ENCODE peak calls at places on chromosomes 11 and 22, in four cellular contexts. One of them, this sample, is unnamed.

GRCh38 chr11:76856111-76856510 is 4.6 kb upstream of the ACER3 start:
- DNase-seq in cardiac muscle cell: no peak
- DNase-seq in lower lobe of right lung: no peak
- DNase-seq in mucosa of descending colon: no peak
- DNase-seq in this sample: no peak

GRCh38 chr22:40044870-40045834 is 50.4 kb downstream of the FAM83F start:
- DNase-seq in cardiac muscle cell: peak; percentile 79
- DNase-seq in lower lobe of right lung: peak; percentile 73
- DNase-seq in mucosa of descending colon: peak; percentile 88
- DNase-seq in this sample: peak; percentile 83

GRCh38 chr11:127804775-127805446 is 782.4 kb downstream of the ETS1 start:
- DNase-seq in cardiac muscle cell: no peak
- DNase-seq in lower lobe of right lung: no peak
- DNase-seq in mucosa of descending colon: no peak
- DNase-seq in this sample: no peak

GRCh38 chr11:35121326-35121865 is 17.6 kb upstream of the CD44 start:
- DNase-seq in cardiac muscle cell: no peak
- DNase-seq in lower lobe of right lung: no peak
- DNase-seq in mucosa of descending colon: no peak
- DNase-seq in this sample: no peak

GRCh38 chr11:66168289-66168688 is 98.2 kb downstream of the PACS1 start:
- DNase-seq in cardiac muscle cell: no peak
- DNase-seq in lower lobe of right lung: no peak
- DNase-seq in mucosa of descending colon: no peak
- DNase-seq in this sample: no peak

GRCh38 chr11:70029115-70029830 is 48.8 kb upstream of the ANO1 start:
- DNase-seq in cardiac muscle cell: peak; percentile 31
- DNase-seq in lower lobe of right lung: no peak
- DNase-seq in mucosa of descending colon: no peak
- DNase-seq in this sample: no peak

GRCh38 chr22:47901911-47902310 is 1139.5 kb downstream of the TBC1D22A start:
- DNase-seq in cardiac muscle cell: no peak
- DNase-seq in lower lobe of right lung: no peak
- DNase-seq in mucosa of descending colon: no peak
- DNase-seq in this sample: no peak

GRCh38 chr11:1197431-1197885 is 25.4 kb upstream of the MUC5B start:
- DNase-seq in cardiac muscle cell: no peak
- DNase-seq in lower lobe of right lung: peak; percentile 43
- DNase-seq in mucosa of descending colon: peak; percentile 45
- DNase-seq in this sample: peak; percentile 61

GRCh38 chr11:122367809-122368231 is 251.8 kb upstream of the BLID start:
- DNase-seq in cardiac muscle cell: peak; percentile 77
- DNase-seq in lower lobe of right lung: no peak
- DNase-seq in mucosa of descending colon: no peak
- DNase-seq in this sample: no peak

GRCh38 chr11:3237119-3237518 is 4.9 kb upstream of the MRGPRE start:
- DNase-seq in cardiac muscle cell: no peak
- DNase-seq in lower lobe of right lung: no peak
- DNase-seq in mucosa of descending colon: no peak
- DNase-seq in this sample: no peak

GRCh38 chr11:103384652-103385051 is 275.4 kb downstream of the DYNC2H1 start:
- DNase-seq in cardiac muscle cell: no peak
- DNase-seq in lower lobe of right lung: no peak
- DNase-seq in mucosa of descending colon: no peak
- DNase-seq in this sample: no peak

GRCh38 chr11:43367382-43368178 is 8.9 kb downstream of the TTC17 start:
- DNase-seq in cardiac muscle cell: no peak
- DNase-seq in lower lobe of right lung: no peak
- DNase-seq in mucosa of descending colon: no peak
- DNase-seq in this sample: no peak

GRCh38 chr11:35038211-35038930 is 100.6 kb upstream of the CD44 start:
- DNase-seq in cardiac muscle cell: no peak
- DNase-seq in lower lobe of right lung: no peak
- DNase-seq in mucosa of descending colon: no peak
- DNase-seq in this sample: no peak

GRCh38 chr11:11400635-11401232 is 47.7 kb upstream of the CSNK2A3 start:
- DNase-seq in cardiac muscle cell: no peak
- DNase-seq in lower lobe of right lung: no peak
- DNase-seq in mucosa of descending colon: no peak
- DNase-seq in this sample: no peak

GRCh38 chr11:44778200-44779100 is 51.7 kb downstream of the TSPAN18 start:
- DNase-seq in cardiac muscle cell: no peak
- DNase-seq in lower lobe of right lung: peak; percentile 29
- DNase-seq in mucosa of descending colon: no peak
- DNase-seq in this sample: peak; percentile 39

GRCh38 chr11:100687630-100688395 is 725 bp downstream of the ARHGAP42 start:
- DNase-seq in cardiac muscle cell: peak; percentile 81
- DNase-seq in lower lobe of right lung: peak; percentile 54
- DNase-seq in mucosa of descending colon: peak; percentile 56
- DNase-seq in this sample: peak; percentile 70

GRCh38 chr11:93541884-93542752 is 1.1 kb downstream of the SMCO4 start:
- DNase-seq in cardiac muscle cell: peak; percentile 57
- DNase-seq in lower lobe of right lung: peak; percentile 68
- DNase-seq in mucosa of descending colon: peak; percentile 78
- DNase-seq in this sample: peak; percentile 78

GRCh38 chr11:134850566-134850965 is 438.5 kb upstream of the B3GAT1 start:
- DNase-seq in cardiac muscle cell: no peak
- DNase-seq in lower lobe of right lung: no peak
- DNase-seq in mucosa of descending colon: no peak
- DNase-seq in this sample: no peak

GRCh38 chr11:128691802-128692749 is 1.8 kb upstream of the FLI1 start:
- DNase-seq in cardiac muscle cell: no peak
- DNase-seq in lower lobe of right lung: no peak
- DNase-seq in mucosa of descending colon: no peak
- DNase-seq in this sample: no peak

GRCh38 chr11:33913991-33914390 is 22.1 kb upstream of the LMO2 start:
- DNase-seq in cardiac muscle cell: no peak
- DNase-seq in lower lobe of right lung: no peak
- DNase-seq in mucosa of descending colon: no peak
- DNase-seq in this sample: no peak

GRCh38 chr11:130322126-130322525 is 7.4 kb upstream of the ZBTB44 start:
- DNase-seq in cardiac muscle cell: no peak
- DNase-seq in lower lobe of right lung: no peak
- DNase-seq in mucosa of descending colon: no peak
- DNase-seq in this sample: no peak

GRCh38 chr11:130325691-130326090 is 11.0 kb upstream of the ZBTB44 start:
- DNase-seq in cardiac muscle cell: no peak
- DNase-seq in lower lobe of right lung: no peak
- DNase-seq in mucosa of descending colon: no peak
- DNase-seq in this sample: no peak

GRCh38 chr11:130327716-130328115 is 13.0 kb upstream of the ZBTB44 start:
- DNase-seq in cardiac muscle cell: no peak
- DNase-seq in lower lobe of right lung: no peak
- DNase-seq in mucosa of descending colon: no peak
- DNase-seq in this sample: no peak

GRCh38 chr11:130328420-130328819 is 13.7 kb upstream of the ZBTB44 start:
- DNase-seq in cardiac muscle cell: no peak
- DNase-seq in lower lobe of right lung: no peak
- DNase-seq in mucosa of descending colon: no peak
- DNase-seq in this sample: no peak

GRCh38 chr11:130323452-130324448 is 9.0 kb upstream of the ZBTB44 start:
- DNase-seq in cardiac muscle cell: no peak
- DNase-seq in lower lobe of right lung: no peak
- DNase-seq in mucosa of descending colon: no peak
- DNase-seq in this sample: no peak
- H3K4me3 ChIP-seq in cardiac muscle cell: no peak overlapping the region
- H3K4me3 ChIP-seq in lower lobe of right lung: no peak overlapping the region
- H3K4me3 ChIP-seq in mucosa of descending colon: no peak overlapping the region
- H3K4me3 ChIP-seq in this sample: no peak overlapping the region

DNA sequence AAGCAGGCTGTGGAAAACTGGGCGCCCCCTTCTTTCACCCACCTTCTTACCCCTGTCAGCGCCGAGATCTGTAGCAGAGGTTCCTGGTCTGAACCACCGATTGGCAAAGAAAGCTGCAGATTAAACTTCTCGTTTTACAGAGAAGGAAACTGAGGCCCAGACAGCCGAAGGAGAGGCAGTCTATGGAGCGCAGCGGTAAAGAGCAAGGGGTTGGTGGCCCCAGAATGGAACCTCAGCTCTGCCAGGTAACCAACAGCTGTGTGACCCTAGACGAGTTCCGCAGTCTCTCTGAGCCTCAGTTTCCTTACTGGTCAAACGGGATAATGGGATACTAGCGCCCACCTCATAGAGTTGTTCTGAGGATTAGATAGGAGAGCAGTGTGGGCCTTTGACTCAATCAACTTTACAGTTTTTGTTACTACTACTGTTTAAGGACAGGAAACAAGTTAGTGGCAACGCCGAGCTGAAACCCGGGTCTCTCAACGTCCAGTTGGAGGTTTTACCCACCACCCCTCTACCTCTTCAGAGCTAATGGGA is 3.1 kb upstream of the WT1 start:
- DNase-seq in cardiac muscle cell: no peak
- DNase-seq in lower lobe of right lung: no peak
- DNase-seq in mucosa of descending colon: no peak
- DNase-seq in this sample: no peak
- H3K4me3 ChIP-seq in cardiac muscle cell: peak overlapping the region; percentile 12
- H3K4me3 ChIP-seq in lower lobe of right lung: no peak overlapping the region
- H3K4me3 ChIP-seq in mucosa of descending colon: no peak overlapping the region
- H3K4me3 ChIP-seq in this sample: no peak overlapping the region

GRCh38 chr11:126059238-126059761 is 3.4 kb downstream of the CDON start:
- DNase-seq in cardiac muscle cell: no peak
- DNase-seq in lower lobe of right lung: no peak
- DNase-seq in mucosa of descending colon: no peak
- DNase-seq in this sample: no peak
- H3K4me3 ChIP-seq in cardiac muscle cell: no peak overlapping the region
- H3K4me3 ChIP-seq in lower lobe of right lung: no peak overlapping the region
- H3K4me3 ChIP-seq in mucosa of descending colon: no peak overlapping the region
- H3K4me3 ChIP-seq in this sample: no peak overlapping the region

GRCh38 chr11:61267437-61267841 is 26.5 kb downstream of the PGA5 start:
- DNase-seq in cardiac muscle cell: no peak
- DNase-seq in lower lobe of right lung: no peak
- DNase-seq in mucosa of descending colon: no peak
- DNase-seq in this sample: no peak
- H3K4me3 ChIP-seq in cardiac muscle cell: no peak overlapping the region
- H3K4me3 ChIP-seq in lower lobe of right lung: no peak overlapping the region
- H3K4me3 ChIP-seq in mucosa of descending colon: no peak overlapping the region
- H3K4me3 ChIP-seq in this sample: no peak overlapping the region

GRCh38 chr22:38792833-38793232 is 1.1 kb downstream of the DNAL4 start:
- DNase-seq in cardiac muscle cell: no peak
- DNase-seq in lower lobe of right lung: no peak
- DNase-seq in mucosa of descending colon: no peak
- DNase-seq in this sample: no peak
- H3K4me3 ChIP-seq in cardiac muscle cell: peak overlapping the region; percentile 77
- H3K4me3 ChIP-seq in lower lobe of right lung: peak overlapping the region; percentile 68
- H3K4me3 ChIP-seq in mucosa of descending colon: no peak overlapping the region
- H3K4me3 ChIP-seq in this sample: peak overlapping the region; percentile 71

GRCh38 chr11:15111215-15111614 is 3.5 kb upstream of the INSC start:
- DNase-seq in cardiac muscle cell: no peak
- DNase-seq in lower lobe of right lung: no peak
- DNase-seq in mucosa of descending colon: no peak
- DNase-seq in this sample: no peak

GRCh38 chr11:15117751-15118150 is 3.0 kb downstream of the INSC start:
- DNase-seq in cardiac muscle cell: no peak
- DNase-seq in lower lobe of right lung: no peak
- DNase-seq in mucosa of descending colon: no peak
- DNase-seq in this sample: no peak

GRCh38 chr11:15115686-15116085 is 963 bp downstream of the INSC start:
- DNase-seq in cardiac muscle cell: no peak
- DNase-seq in lower lobe of right lung: no peak
- DNase-seq in mucosa of descending colon: no peak
- DNase-seq in this sample: no peak

GRCh38 chr11:15113381-15113780 is 1.3 kb upstream of the INSC start:
- DNase-seq in cardiac muscle cell: no peak
- DNase-seq in lower lobe of right lung: no peak
- DNase-seq in mucosa of descending colon: no peak
- DNase-seq in this sample: no peak

GRCh38 chr11:15114501-15115475 is at the start of gene INSC:
- DNase-seq in cardiac muscle cell: peak; percentile 65
- DNase-seq in lower lobe of right lung: no peak
- DNase-seq in mucosa of descending colon: no peak
- DNase-seq in this sample: no peak
- H3K4me3 ChIP-seq in cardiac muscle cell: peak within 1 kb of the TSS; percentile 31
- H3K4me3 ChIP-seq in lower lobe of right lung: peak within 1 kb of the TSS; percentile 29
- H3K4me3 ChIP-seq in mucosa of descending colon: no peak within 1 kb of the TSS
- H3K4me3 ChIP-seq in this sample: no peak within 1 kb of the TSS

DNA sequence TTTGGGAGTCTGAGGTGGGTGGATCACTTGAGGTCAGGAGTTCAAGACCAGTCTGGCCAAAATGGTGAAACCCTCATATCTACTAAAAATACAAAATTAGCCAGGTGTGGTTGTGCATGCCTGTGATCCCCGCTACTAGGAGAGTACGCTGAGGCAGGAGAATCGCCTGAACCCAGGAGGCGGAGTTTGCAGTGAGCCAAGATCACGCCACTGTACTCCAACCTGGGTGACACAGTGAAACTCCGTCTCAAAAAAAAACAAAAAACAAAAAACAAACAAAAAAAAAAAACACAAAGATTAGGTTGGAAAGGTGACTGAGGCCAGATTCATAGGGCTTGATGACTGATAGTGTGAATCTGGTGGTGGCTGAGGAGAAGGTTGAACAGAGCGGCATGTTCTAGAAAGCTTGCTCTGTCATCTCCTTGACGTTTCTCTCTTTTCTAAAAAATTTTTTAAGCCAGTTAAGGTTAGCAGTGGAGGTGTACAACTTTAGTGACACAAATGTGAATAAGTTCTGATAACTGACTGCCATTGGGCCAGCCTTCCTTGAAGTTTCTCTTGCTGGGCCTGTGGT is 40.9 kb downstream of the TXN2 start:
- DNase-seq in cardiac muscle cell: no peak
- DNase-seq in lower lobe of right lung: no peak
- DNase-seq in mucosa of descending colon: no peak
- DNase-seq in this sample: no peak
- H3K4me3 ChIP-seq in cardiac muscle cell: no peak overlapping the region
- H3K4me3 ChIP-seq in lower lobe of right lung: no peak overlapping the region
- H3K4me3 ChIP-seq in mucosa of descending colon: no peak overlapping the region
- H3K4me3 ChIP-seq in this sample: no peak overlapping the region

GRCh38 chr22:36010913-36011312 is 17.7 kb downstream of the RBFOX2 start:
- DNase-seq in cardiac muscle cell: no peak
- DNase-seq in lower lobe of right lung: no peak
- DNase-seq in mucosa of descending colon: no peak
- DNase-seq in this sample: no peak
- H3K4me3 ChIP-seq in cardiac muscle cell: no peak overlapping the region
- H3K4me3 ChIP-seq in lower lobe of right lung: no peak overlapping the region
- H3K4me3 ChIP-seq in mucosa of descending colon: no peak overlapping the region
- H3K4me3 ChIP-seq in this sample: no peak overlapping the region